ENCODE peak calls at places on chromosomes 3 and 15, in five cellular contexts. T, U, S, K and A are unnamed samples.

GRCh38 chr15:76176487-76177085 is 116.8 kb downstream of the TMEM266 start:
- DNase-seq in T (no peak), U (no peak), S (no peak), K (no peak), A (no peak)

GRCh38 chr3:14477311-14477935 is 62.7 kb downstream of the GRIP2 start:
- DNase-seq in T (no peak), U (no peak), S (no peak), K (no peak), A (no peak)

GRCh38 chr3:165939141-165939540 is 101.9 kb upstream of the BCHE start:
- DNase-seq in T (no peak), U (no peak), S (no peak), K (no peak), A (no peak)

GRCh38 chr15:40543631-40544294 is 21.1 kb downstream of the CCDC32 start:
- DNase-seq in T (no peak), U (no peak), S (peak; percentile 38), K (no peak), A (peak; percentile 75)

GRCh38 chr3:62325896-62326295 is 47.5 kb downstream of the FEZF2 start:
- DNase-seq in T (no peak), U (no peak), S (no peak), K (no peak), A (no peak)

GRCh38 chr3:127770671-127771370 is 51.5 kb downstream of the MGLL start:
- DNase-seq in T (no peak), U (no peak), S (peak; percentile 88), K (peak; percentile 54), A (no peak)

GRCh38 chr15:40591310-40591845 is 2.7 kb upstream of the KNL1 start:
- DNase-seq in T (peak; percentile 70), U (no peak), S (no peak), K (no peak), A (no peak)

GRCh38 chr15:95698971-95699370 is 631.5 kb upstream of the NR2F2 start:
- DNase-seq in T (no peak), U (no peak), S (no peak), K (peak; percentile 11), A (no peak)

GRCh38 chr3:4476507-4476906 is 9.4 kb upstream of the SUMF1 start:
- DNase-seq in T (no peak), U (no peak), S (peak; percentile 20), K (no peak), A (no peak)

GRCh38 chr3:107235923-107236315 is 141.3 kb upstream of the CCDC54 start:
- DNase-seq in T (peak; percentile 67), U (no peak), S (peak; percentile 77), K (peak; percentile 77), A (peak; percentile 35)

GRCh38 chr3:45946307-45946706 is 3.0 kb downstream of the CXCR6 start:
- DNase-seq in T (no peak), U (no peak), S (no peak), K (peak; percentile 25), A (no peak)

GRCh38 chr3:167051421-167051820 is 328.7 kb downstream of the ZBBX start:
- DNase-seq in T (peak; percentile 69), U (no peak), S (no peak), K (no peak), A (no peak)

GRCh38 chr3:32522682-32523081 is 20.0 kb upstream of the CMTM6 start:
- DNase-seq in T (no peak), U (no peak), S (no peak), K (no peak), A (no peak)

GRCh38 chr3:180646187-180646790 is 33.0 kb downstream of the CCDC39 start:
- DNase-seq in T (no peak), U (no peak), S (no peak), K (no peak), A (no peak)

GRCh38 chr3:43477600-43477999 is 144.2 kb downstream of the ANO10 start:
- DNase-seq in T (no peak), U (no peak), S (no peak), K (no peak), A (no peak)

GRCh38 chr3:185926445-185926844 is 11.4 kb downstream of the TRA2B start:
- DNase-seq in T (no peak), U (no peak), S (no peak), K (no peak), A (no peak)

GRCh38 chr3:146275476-146275875 is 24.6 kb upstream of the PLSCR4 start:
- DNase-seq in T (no peak), U (no peak), S (no peak), K (no peak), A (no peak)

GRCh38 chr15:85306946-85307686 is 73.3 kb upstream of the AKAP13 start:
- DNase-seq in T (no peak), U (peak; percentile 39), S (no peak), K (no peak), A (no peak)

GRCh38 chr3:186583820-186584219 is 13.3 kb downstream of the DNAJB11 start:
- DNase-seq in T (no peak), U (no peak), S (no peak), K (peak; percentile 11), A (no peak)

GRCh38 chr15:62054979-62055378 is 5.3 kb downstream of the VPS13C start:
- DNase-seq in T (no peak), U (no peak), S (no peak), K (no peak), A (no peak)

GRCh38 chr3:180912304-180913226 is at the start of gene FXR1:
- DNase-seq in T (peak; percentile 99), U (peak; percentile 90), S (peak; percentile 95), K (peak; percentile 78), A (peak; percentile 79)

GRCh38 chr15:90780916-90781315 is 63.8 kb downstream of the BLM start:
- DNase-seq in T (no peak), U (no peak), S (peak; percentile 78), K (no peak), A (no peak)

GRCh38 chr3:99875573-99875924 is 57.9 kb downstream of the CMSS1 start:
- DNase-seq in T (no peak), U (no peak), S (peak; percentile 60), K (peak; percentile 72), A (no peak)

GRCh38 chr3:99879275-99879674 is 61.6 kb downstream of the CMSS1 start:
- DNase-seq in T (no peak), U (no peak), S (no peak), K (no peak), A (no peak)

GRCh38 chr3:99877180-99877579 is 59.5 kb downstream of the CMSS1 start:
- DNase-seq in T (no peak), U (no peak), S (no peak), K (no peak), A (no peak)

GRCh38 chr3:99878005-99878404 is 60.3 kb downstream of the CMSS1 start:
- DNase-seq in T (no peak), U (no peak), S (peak; percentile 40), K (peak; percentile 79), A (no peak)

GRCh38 chr3:99875925-99876781 is 58.5 kb downstream of the CMSS1 start:
- DNase-seq in T (peak; percentile 95), U (peak; percentile 84), S (peak; percentile 78), K (peak; percentile 70), A (no peak)
- H3K4me3 ChIP-seq in T (peak overlapping the region; percentile 90), U (peak overlapping the region; percentile 77), S (peak overlapping the region; percentile 70), K (peak overlapping the region; percentile 84), A (peak overlapping the region; percentile 64)

GRCh38 chr3:194741916-194742315 is 56.2 kb downstream of the FAM43A start:
- DNase-seq in T (no peak), U (no peak), S (no peak), K (no peak), A (no peak)

GRCh38 chr3:194736896-194737600 is 51.4 kb downstream of the FAM43A start:
- DNase-seq in T (no peak), U (no peak), S (peak; percentile 94), K (no peak), A (peak; percentile 59)

GRCh38 chr3:194738254-194739093 is 52.8 kb downstream of the FAM43A start:
- DNase-seq in T (no peak), U (no peak), S (no peak), K (peak; percentile 45), A (no peak)

GRCh38 chr3:194740859-194741486 is 55.3 kb downstream of the FAM43A start:
- DNase-seq in T (peak; percentile 86), U (no peak), S (no peak), K (peak; percentile 39), A (no peak)

GRCh38 chr3:194739498-194740284 is 54.0 kb downstream of the FAM43A start:
- DNase-seq in T (no peak), U (no peak), S (no peak), K (no peak), A (no peak)
- H3K4me3 ChIP-seq in T (no peak overlapping the region), U (no peak overlapping the region), S (no peak overlapping the region), K (no peak overlapping the region), A (no peak overlapping the region)

GRCh38 chr3:72487946-72488735 is 360.1 kb downstream of the SHQ1 start:
- DNase-seq in T (no peak), U (no peak), S (no peak), K (peak; percentile 69), A (peak; percentile 22)
- H3K4me3 ChIP-seq in T (no peak overlapping the region), U (no peak overlapping the region), S (no peak overlapping the region), K (no peak overlapping the region), A (no peak overlapping the region)

DNA sequence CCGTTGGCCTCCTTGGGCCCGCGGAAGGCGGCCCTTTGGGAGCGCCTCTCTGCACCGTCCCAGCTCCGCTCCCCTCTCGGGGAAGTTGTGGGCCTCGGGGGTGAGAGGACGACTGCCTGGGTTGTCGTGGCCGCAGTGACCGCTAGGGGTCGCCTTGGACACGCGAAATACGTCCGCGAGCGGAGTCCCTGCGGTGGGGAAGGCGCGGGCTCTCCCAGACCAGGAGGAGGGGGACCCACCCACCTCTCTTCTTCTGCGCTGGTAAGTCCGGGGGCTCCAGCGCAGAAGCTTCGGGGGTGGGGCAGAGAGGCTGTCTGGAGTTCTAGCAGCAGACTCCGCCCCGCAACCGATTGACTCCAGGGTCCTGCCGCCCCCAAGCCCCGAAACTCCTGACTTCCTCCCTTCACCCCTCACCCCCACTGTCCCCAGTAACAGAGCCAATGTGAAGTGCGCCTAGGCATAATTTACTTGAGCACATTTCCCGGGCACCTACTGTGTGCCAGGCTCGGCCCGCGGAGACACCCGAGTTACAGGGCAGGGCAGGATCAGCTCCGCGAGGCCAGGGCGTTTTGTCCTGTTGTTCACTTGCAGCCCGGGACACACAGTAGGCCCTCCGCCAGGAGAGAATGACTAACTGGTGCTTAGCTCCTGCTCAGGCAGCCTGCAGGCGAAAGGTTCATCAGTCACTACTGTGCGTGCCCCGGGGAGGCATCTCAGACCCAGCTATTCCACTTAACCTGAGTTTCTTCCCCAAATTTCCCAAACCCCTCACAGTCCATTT is 32.8 kb downstream of the DNASE1L3 start:
- DNase-seq in T (peak; percentile 98), U (peak; percentile 93), S (peak; percentile 89), K (peak; percentile 72), A (no peak)
- H3K4me3 ChIP-seq in T (no peak overlapping the region), U (peak overlapping the region; percentile 42), S (no peak overlapping the region), K (peak overlapping the region; percentile 57), A (no peak overlapping the region)

GRCh38 chr15:68610825-68611224 is 32.0 kb downstream of the CORO2B start:
- DNase-seq in T (no peak), U (no peak), S (no peak), K (no peak), A (no peak)

GRCh38 chr15:68612533-68612932 is 33.7 kb downstream of the CORO2B start:
- DNase-seq in T (no peak), U (no peak), S (no peak), K (no peak), A (no peak)

GRCh38 chr15:68608206-68608843 is 29.5 kb downstream of the CORO2B start:
- DNase-seq in T (no peak), U (no peak), S (no peak), K (peak; percentile 16), A (no peak)

GRCh38 chr15:68608844-68609232 is 30.0 kb downstream of the CORO2B start:
- DNase-seq in T (no peak), U (no peak), S (no peak), K (no peak), A (no peak)

GRCh38 chr15:68609618-68610017 is 30.8 kb downstream of the CORO2B start:
- DNase-seq in T (no peak), U (no peak), S (peak; percentile 58), K (peak; percentile 42), A (no peak)
- H3K4me3 ChIP-seq in T (no peak overlapping the region), U (no peak overlapping the region), S (no peak overlapping the region), K (no peak overlapping the region), A (no peak overlapping the region)

GRCh38 chr3:194250104-194251002 is 100.8 kb downstream of the CPN2 start:
- DNase-seq in T (no peak), U (peak; percentile 7), S (no peak), K (peak; percentile 88), A (no peak)
- H3K4me3 ChIP-seq in T (no peak overlapping the region), U (no peak overlapping the region), S (no peak overlapping the region), K (no peak overlapping the region), A (no peak overlapping the region)